ENCODE peak calls at places on chromosomes 5 and 9, in nine cellular contexts. W is effector memory CD4-positive, alpha-beta T cell; K is stimulated activated CD8-positive, alpha-beta memory T cell treated with anti-CD3 and anti-CD28 coated beads, Interleukin-15, amount 100 ng/mL, for 1 hour; B is NCI-H226; Y is NCI-H460; E is nephron progenitor cell; J is suprapubic skin; Z is activated T-cell treated with anti-CD3 and anti-CD28 coated beads for 48 hours; X is body of pancreas. G is an unnamed sample.
A peak's percentile ranks its signal among the peaks of the same experiment; 100 is the strongest.

GRCh38 chr5:132064140-132064539 is 3.7 kb downstream of the IL3 start:
- DNase-seq in W (no peak), K (no peak), B (no peak), Y (no peak), E (no peak), J (no peak), Z (no peak), X (peak; percentile 5), G (no peak)

GRCh38 chr9:102049586-102050246 is 311.3 kb upstream of the GRIN3A start:
- DNase-seq in W (no peak), K (no peak), B (no peak), Y (peak; percentile 5), E (no peak), J (no peak), Z (no peak), X (no peak), G (no peak)

GRCh38 chr5:97171703-97172102 is 11.3 kb downstream of the RIOK2 start:
- DNase-seq in W (no peak), K (no peak), B (no peak), Y (no peak), E (no peak), J (no peak), Z (no peak), X (no peak), G (no peak)

GRCh38 chr5:68849103-68849502 is 244.7 kb upstream of the SLC30A5 start:
- DNase-seq in W (no peak), K (no peak), B (no peak), Y (no peak), E (no peak), J (no peak), Z (no peak), X (no peak), G (no peak)

GRCh38 chr5:169534311-169534880 is 49.2 kb upstream of the SPDL1 start:
- DNase-seq in W (no peak), K (no peak), B (no peak), Y (no peak), E (no peak), J (no peak), Z (no peak), X (no peak), G (no peak)

GRCh38 chr9:123322771-123323481 is 33.1 kb upstream of the CRB2 start:
- DNase-seq in W (peak; percentile 25), K (peak; percentile 20), B (no peak), Y (no peak), E (no peak), J (no peak), Z (peak; percentile 29), X (no peak), G (no peak)

GRCh38 chr9:128286435-128286834 is 10.4 kb downstream of the SWI5 start:
- DNase-seq in W (no peak), K (no peak), B (no peak), Y (no peak), E (no peak), J (no peak), Z (no peak), X (no peak), G (no peak)

GRCh38 chr5:161966544-161966943 is 101.0 kb upstream of the GABRG2 start:
- DNase-seq in W (no peak), K (no peak), B (no peak), Y (peak; percentile 1), E (no peak), J (no peak), Z (no peak), X (peak; percentile 14), G (no peak)

GRCh38 chr9:13064060-13064459 is 215.4 kb downstream of the MPDZ start:
- DNase-seq in W (no peak), K (no peak), B (no peak), Y (no peak), E (no peak), J (no peak), Z (no peak), X (no peak), G (no peak)